ENCODE peak calls at places on chromosome X, in ten cellular contexts. X is NCI-H2081; Q is lung microvascular endothelial cell; I is astrocyte of the cerebellum; P is activated T-cell treated with anti-CD3 and anti-CD28 coated beads, Interleukin-2, amount 50 U/mL, for 4 hours; E is sigmoid colon; J is occipital lobe; K is T-cell; U is mucosa of gallbladder; G is iris pigment epithelial cell. C is an unnamed sample.

GRCh38 chrX:67779099-67779498 is 235.3 kb downstream of the AR start:
- DNase-seq in X (no peak), Q (no peak), I (no peak), P (no peak), E (no peak), J (no peak), K (no peak), U (no peak), G (peak; percentile 20), C (no peak)

GRCh38 chrX:154125356-154126040 is 18.5 kb upstream of the OPN1LW start:
- DNase-seq in X (no peak), Q (no peak), I (no peak), P (no peak), E (no peak), J (no peak), K (no peak), U (no peak), G (no peak), C (no peak)

GRCh38 chrX:45843518-45843917 is 642.8 kb upstream of the DIPK2B start:
- DNase-seq in X (peak; percentile 15), Q (peak; percentile 44), I (no peak), P (no peak), E (no peak), J (no peak), K (no peak), U (no peak), G (no peak), C (no peak)

GRCh38 chrX:108399427-108400165 is 38.6 kb downstream of the COL4A6 start:
- DNase-seq in X (peak; percentile 70), Q (peak; percentile 19), I (no peak), P (no peak), E (no peak), J (no peak), K (no peak), U (no peak), G (peak; percentile 43), C (no peak)

GRCh38 chrX:40996886-40997530 is 88.2 kb upstream of the USP9X start:
- DNase-seq in X (peak; percentile 2), Q (peak; percentile 58), I (peak; percentile 46), P (no peak), E (no peak), J (no peak), K (no peak), U (peak; percentile 13), G (peak; percentile 88), C (peak; percentile 70)

GRCh38 chrX:46580613-46581012 is 7.0 kb downstream of the CHST7 start:
- DNase-seq in X (no peak), Q (no peak), I (no peak), P (no peak), E (no peak), J (no peak), K (no peak), U (no peak), G (no peak), C (no peak)

GRCh38 chrX:9644335-9644734 is 121.3 kb downstream of the GPR143 start:
- DNase-seq in X (no peak), Q (peak; percentile 63), I (no peak), P (peak; percentile 9), E (peak; percentile 73), J (no peak), K (peak; percentile 52), U (no peak), G (no peak), C (no peak)

GRCh38 chrX:9362529-9362928 is 102.3 kb upstream of the TBL1X start:
- DNase-seq in X (no peak), Q (no peak), I (no peak), P (no peak), E (no peak), J (no peak), K (no peak), U (no peak), G (no peak), C (no peak)

GRCh38 chrX:153549807-153550206 is 32.4 kb downstream of the ATP2B3 start:
- DNase-seq in X (no peak), Q (no peak), I (no peak), P (no peak), E (no peak), J (no peak), K (no peak), U (no peak), G (no peak), C (no peak)

GRCh38 chrX:105909576-105909975 is 87.2 kb downstream of the NRK start:
- DNase-seq in X (no peak), Q (no peak), I (no peak), P (no peak), E (no peak), J (no peak), K (no peak), U (no peak), G (no peak), C (no peak)

GRCh38 chrX:30875957-30876356 is 13.1 kb downstream of the TAB3 start:
- DNase-seq in X (no peak), Q (no peak), I (no peak), P (no peak), E (no peak), J (no peak), K (no peak), U (no peak), G (peak; percentile 88), C (peak; percentile 27)

GRCh38 chrX:153554519-153555167 is 37.2 kb downstream of the ATP2B3 start:
- DNase-seq in X (peak; percentile 17), Q (peak; percentile 65), I (peak; percentile 11), P (peak; percentile 56), E (peak; percentile 82), J (peak; percentile 76), K (peak; percentile 56), U (peak; percentile 70), G (peak; percentile 42), C (peak; percentile 27)

GRCh38 chrX:120428309-120428708 is 40.8 kb downstream of the LAMP2 start:
- DNase-seq in X (no peak), Q (no peak), I (no peak), P (no peak), E (no peak), J (no peak), K (no peak), U (no peak), G (peak; percentile 32), C (no peak)

GRCh38 chrX:114675365-114675764 is 91.5 kb downstream of the HTR2C start:
- DNase-seq in X (no peak), Q (no peak), I (peak; percentile 6), P (no peak), E (no peak), J (no peak), K (no peak), U (no peak), G (peak; percentile 29), C (no peak)

GRCh38 chrX:23699636-23700194 is 32.4 kb downstream of the PRDX4 start:
- DNase-seq in X (no peak), Q (no peak), I (no peak), P (peak; percentile 20), E (no peak), J (no peak), K (no peak), U (peak; percentile 14), G (no peak), C (no peak)

GRCh38 chrX:136112781-136113180 is 34.6 kb upstream of the FHL1 start:
- DNase-seq in X (no peak), Q (no peak), I (no peak), P (no peak), E (no peak), J (no peak), K (no peak), U (no peak), G (peak; percentile 18), C (no peak)

GRCh38 chrX:50375481-50376267 is 95.0 kb downstream of the DGKK start:
- DNase-seq in X (no peak), Q (no peak), I (no peak), P (no peak), E (no peak), J (no peak), K (no peak), U (no peak), G (no peak), C (no peak)

GRCh38 chrX:50617183-50617582 is 146.6 kb upstream of the DGKK start:
- DNase-seq in X (no peak), Q (no peak), I (no peak), P (no peak), E (no peak), J (no peak), K (no peak), U (no peak), G (no peak), C (no peak)

GRCh38 chrX:130631011-130631410 is 229.2 kb downstream of the RBMX2 start:
- DNase-seq in X (no peak), Q (no peak), I (no peak), P (no peak), E (no peak), J (no peak), K (no peak), U (no peak), G (no peak), C (no peak)

GRCh38 chrX:82335772-82336171 is 1133.9 kb downstream of the SH3BGRL start:
- DNase-seq in X (no peak), Q (no peak), I (no peak), P (no peak), E (no peak), J (no peak), K (no peak), U (no peak), G (no peak), C (no peak)

GRCh38 chrX:19906293-19906692 is 18.9 kb upstream of the SH3KBP1 start:
- DNase-seq in X (no peak), Q (no peak), I (no peak), P (no peak), E (no peak), J (no peak), K (no peak), U (no peak), G (no peak), C (no peak)

GRCh38 chrX:96314974-96315373 is 369.7 kb upstream of the DIAPH2 start:
- DNase-seq in X (no peak), Q (peak; percentile 1), I (no peak), P (no peak), E (no peak), J (no peak), K (no peak), U (no peak), G (peak; percentile 16), C (peak; percentile 0)

GRCh38 chrX:154516655-154517100 is 646 bp upstream of the FAM3A start:
- DNase-seq in X (no peak), Q (peak; percentile 69), I (peak; percentile 28), P (no peak), E (peak; percentile 86), J (no peak), K (peak; percentile 27), U (peak; percentile 62), G (peak; percentile 71), C (no peak)

GRCh38 chrX:150316564-150316963 is 46.6 kb upstream of the MAMLD1 start:
- DNase-seq in X (no peak), Q (no peak), I (no peak), P (no peak), E (no peak), J (no peak), K (no peak), U (no peak), G (no peak), C (no peak)

GRCh38 chrX:152399395-152399794 is 51.7 kb downstream of the GABRA3 start:
- DNase-seq in X (no peak), Q (no peak), I (no peak), P (no peak), E (no peak), J (no peak), K (no peak), U (no peak), G (no peak), C (no peak)

C was measured in HepG2.